ENCODE peak calls at places on chromosomes 4 and X, in seven cellular contexts. F is dorsolateral prefrontal cortex, E is gastrocnemius medialis, B is uterus, H is cardiac muscle cell, R is PC-9, N is astrocyte. V is an unnamed sample.

GRCh38 chr4:4575284-4576211 is 33.7 kb upstream of the STX18 start:
- DNase-seq in F (peak), E (peak), B (peak), H (peak), R (peak), N (peak), V (peak)

GRCh38 chr4:86919824-86920223 is 15.0 kb upstream of the AFF1 start:
- DNase-seq in F (no peak), E (no peak), B (no peak), H (no peak), R (no peak), N (no peak), V (no peak)

GRCh38 chr4:101660607-101661006 is 129.9 kb upstream of the BANK1 start:
- DNase-seq in F (no peak), E (no peak), B (no peak), H (no peak), R (no peak), N (no peak), V (no peak)

GRCh38 chr4:99264927-99265326 is 25.9 kb downstream of the ADH1A start:
- DNase-seq in F (no peak), E (no peak), B (no peak), H (no peak), R (no peak), N (no peak), V (no peak)

GRCh38 chr4:4432341-4433125 is 45.6 kb downstream of the NSG1 start:
- DNase-seq in F (no peak), E (no peak), B (no peak), H (no peak), R (no peak), N (no peak), V (no peak)

GRCh38 chr4:128286474-128287158 is 997 bp downstream of the PGRMC2 start:
- DNase-seq in F (no peak), E (no peak), B (no peak), H (peak), R (peak), N (peak), V (peak)

GRCh38 chrX:77788050-77788449 is 2.0 kb upstream of the ATRX start:
- DNase-seq in F (no peak), E (no peak), B (no peak), H (no peak), R (no peak), N (no peak), V (no peak)

GRCh38 chr4:184157322-184157721 is 60.4 kb downstream of the ENPP6 start:
- DNase-seq in F (no peak), E (no peak), B (no peak), H (no peak), R (no peak), N (no peak), V (no peak)

GRCh38 chr4:69860521-69861298 is 765 bp upstream of the SULT1E1 start:
- DNase-seq in F (no peak), E (no peak), B (no peak), H (no peak), R (no peak), N (no peak), V (peak)

GRCh38 chr4:54036184-54036583 is 28.2 kb downstream of the CHIC2 start:
- DNase-seq in F (no peak), E (no peak), B (no peak), H (no peak), R (no peak), N (no peak), V (no peak)

DNA sequence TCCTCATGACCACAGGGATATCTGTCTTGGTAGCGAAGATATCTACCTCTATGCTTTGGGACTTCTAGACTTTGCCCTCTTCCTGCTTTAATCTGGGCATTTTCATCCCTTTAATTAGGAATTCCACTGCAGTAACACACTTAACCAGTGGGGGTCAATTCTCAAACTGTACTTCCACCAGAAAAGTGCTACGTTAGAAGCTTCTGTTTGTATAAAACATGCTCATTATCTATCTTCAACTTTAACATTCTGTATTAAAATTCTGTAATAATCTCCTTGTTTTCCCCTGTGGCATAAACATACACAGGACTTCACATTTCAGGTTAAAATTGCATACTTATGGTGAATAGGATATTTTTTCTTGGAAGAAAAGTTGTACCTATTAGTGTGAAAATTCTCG is 105.6 kb downstream of the AMMECR1 start:
- DNase-seq in F (no peak), E (no peak), B (no peak), H (no peak), R (no peak), N (no peak), V (no peak)
- TF ChIP-seq CTCF in F (no peak), E (no peak), B (no peak), H (peak), R (peak), N (peak), V (peak)

GRCh38 chrX:120556251-120556650 is 4.5 kb downstream of the CUL4B start:
- DNase-seq in F (no peak), E (no peak), B (no peak), H (no peak), R (peak), N (no peak), V (no peak)
- H3K27ac ChIP-seq in F (no peak), E (no peak), B (no peak), H (no peak), R (peak), N (no peak), V (no peak)

DNA sequence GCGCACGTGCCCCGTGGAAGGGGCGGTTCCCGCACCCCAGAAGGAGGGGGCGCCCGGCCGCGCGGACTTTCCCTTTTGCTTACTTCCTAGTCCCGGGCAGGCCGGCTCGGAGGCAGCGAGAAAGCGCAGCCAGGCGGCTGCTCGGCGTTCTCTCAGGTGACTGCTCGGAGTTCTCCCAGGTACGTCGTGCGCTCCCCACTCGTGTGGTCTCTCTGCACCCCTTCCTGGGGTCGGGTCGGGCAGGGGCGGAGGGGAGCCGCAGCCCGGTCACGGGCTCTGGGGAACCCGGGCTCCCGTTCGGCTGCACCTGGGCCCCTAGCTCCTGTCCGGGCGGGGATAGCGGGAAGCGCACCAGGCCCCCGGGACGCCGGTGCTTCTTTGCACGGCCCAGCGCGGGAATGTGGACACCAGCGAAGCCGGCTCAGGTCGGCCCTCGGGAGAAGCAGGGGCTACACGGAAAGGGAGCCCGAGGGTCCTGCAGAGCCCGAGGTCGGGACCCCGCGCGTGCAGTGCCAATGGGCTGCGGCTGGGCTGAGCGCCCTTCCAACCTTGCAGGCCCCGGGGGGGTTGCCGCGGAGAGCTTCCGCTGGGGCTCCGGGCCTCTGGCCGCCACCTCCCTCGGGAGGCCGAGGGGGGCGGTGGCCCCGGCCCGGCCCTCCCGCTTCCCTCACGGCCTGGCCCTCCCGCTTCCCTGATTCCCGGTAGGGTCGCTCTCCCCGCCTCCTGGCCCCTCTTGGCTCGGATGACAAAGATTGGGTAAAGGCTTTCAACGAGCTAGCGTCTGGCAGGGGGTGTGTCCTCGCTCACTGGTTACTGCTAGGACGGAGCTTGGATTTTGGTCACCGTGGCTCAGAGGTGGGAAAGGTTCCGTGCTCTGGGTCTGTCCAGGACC is at the start of gene TLR2:
- DNase-seq in F (peak), E (peak), B (peak), H (peak), R (no peak), N (no peak), V (peak)
- TF ChIP-seq CTCF in F (no peak), E (no peak), B (no peak), H (no peak), R (no peak), N (no peak), V (no peak)

GRCh38 chrX:6226646-6227444 is 1.8 kb downstream of the NLGN4X start:
- DNase-seq in F (peak), E (no peak), B (no peak), H (peak), R (no peak), N (no peak), V (no peak)
- H3K27ac ChIP-seq in F (peak), E (no peak), B (no peak), H (no peak), R (no peak), N (no peak), V (no peak)

GRCh38 chr4:186104895-186105720 is 604 bp downstream of the FAM149A start:
- DNase-seq in F (no peak), E (no peak), B (peak), H (peak), R (no peak), N (no peak), V (peak)
- TF ChIP-seq CTCF in F (no peak), E (no peak), B (no peak), H (peak), R (no peak), N (no peak), V (no peak)

GRCh38 chr4:7358100-7358735 is 76.5 kb downstream of the PSAPL1 start:
- DNase-seq in F (peak), E (peak), B (peak), H (no peak), R (peak), N (peak), V (peak)

GRCh38 chr4:7360802-7361201 is 73.9 kb downstream of the PSAPL1 start:
- DNase-seq in F (no peak), E (no peak), B (no peak), H (no peak), R (no peak), N (no peak), V (no peak)

GRCh38 chr4:7361256-7361655 is 73.5 kb downstream of the PSAPL1 start:
- DNase-seq in F (peak), E (no peak), B (peak), H (peak), R (no peak), N (no peak), V (no peak)

GRCh38 chr4:7357296-7357680 is 77.4 kb downstream of the PSAPL1 start:
- DNase-seq in F (no peak), E (no peak), B (no peak), H (no peak), R (no peak), N (no peak), V (no peak)

DNA sequence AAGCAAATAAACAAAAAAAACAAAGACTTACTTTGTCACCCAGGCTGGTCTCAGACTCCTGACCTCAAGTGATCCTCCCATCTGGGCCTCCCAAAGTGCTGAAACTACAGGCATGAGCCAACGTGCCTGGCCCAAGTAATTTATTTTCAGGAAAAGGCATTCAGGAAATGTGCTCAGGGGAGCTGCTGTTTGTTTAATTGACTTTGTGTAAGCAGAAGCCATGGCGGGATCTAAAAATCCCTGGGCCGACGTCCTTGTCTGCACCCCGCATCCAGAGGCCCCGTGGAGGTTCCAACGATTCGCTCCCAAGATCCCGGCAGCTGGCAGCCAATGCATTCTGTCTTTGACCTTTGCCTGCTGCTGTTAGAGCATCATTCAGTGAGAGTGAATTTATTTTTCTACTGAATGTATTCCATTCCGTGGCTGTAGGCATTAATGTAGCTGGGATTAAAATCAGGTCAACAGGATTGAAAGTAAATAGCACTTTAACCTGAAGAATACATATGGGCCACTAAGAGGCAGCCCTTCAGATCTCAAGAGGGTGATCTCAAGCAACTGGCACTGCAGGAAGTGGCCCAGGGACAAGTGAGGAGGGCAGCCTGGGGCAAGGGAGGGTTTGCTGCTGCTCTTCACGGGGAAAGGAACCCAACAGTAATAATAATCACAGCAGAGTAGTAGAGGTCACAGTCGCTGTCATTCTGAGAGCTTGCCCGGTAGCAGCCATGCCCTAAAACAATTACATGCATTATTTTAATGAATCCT is 75.2 kb downstream of the PSAPL1 start:
- DNase-seq in F (no peak), E (no peak), B (no peak), H (peak), R (no peak), N (no peak), V (no peak)
- H3K27ac ChIP-seq in F (no peak), E (no peak), B (no peak), H (no peak), R (no peak), N (no peak), V (peak)

GRCh38 chr4:6402566-6403399 is 69.6 kb downstream of the PPP2R2C start:
- DNase-seq in F (no peak), E (no peak), B (no peak), H (no peak), R (no peak), N (no peak), V (no peak)
- TF ChIP-seq CTCF in F (no peak), E (no peak), B (no peak), H (no peak), R (peak), N (no peak), V (no peak)

GRCh38 chr4:140243345-140243753 is 89.4 kb upstream of the MAML3 start:
- DNase-seq in F (no peak), E (no peak), B (peak), H (peak), R (no peak), N (no peak), V (no peak)
- H3K27ac ChIP-seq in F (no peak), E (no peak), B (peak), H (peak), R (no peak), N (no peak), V (no peak)

DNA sequence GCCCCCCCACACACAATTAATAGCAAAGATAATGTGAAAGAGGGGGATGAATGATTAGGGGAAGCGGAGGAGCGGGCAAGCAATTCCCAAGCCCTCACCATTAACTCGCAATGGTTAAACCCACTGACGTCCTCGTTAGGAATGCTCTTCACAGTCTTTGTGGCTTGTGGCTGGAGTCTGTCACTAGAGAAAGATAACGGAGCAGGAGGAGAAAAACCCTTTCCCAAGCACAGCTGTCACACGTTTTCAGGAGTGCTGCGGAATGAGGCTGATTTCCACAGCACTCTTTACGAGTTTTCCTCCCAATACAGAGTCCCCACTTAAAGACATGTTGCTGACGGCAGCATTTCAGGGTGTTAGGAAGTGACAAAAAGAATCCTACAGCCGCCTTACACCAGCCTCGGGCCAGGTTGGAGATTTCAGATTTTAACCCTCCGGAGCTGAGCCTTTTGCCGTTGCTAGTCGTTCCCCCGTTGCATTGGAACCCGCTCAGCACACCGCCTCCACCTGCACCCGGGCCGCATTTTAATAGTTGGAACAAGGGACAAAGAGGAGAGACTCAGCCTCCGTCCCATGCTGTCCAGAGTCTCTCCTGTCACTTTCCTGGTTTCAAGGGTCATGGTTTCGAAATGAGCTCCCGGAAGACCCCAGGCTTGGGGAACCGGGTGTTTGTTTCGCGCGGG is 92.2 kb downstream of the GEMIN8 start:
- DNase-seq in F (no peak), E (no peak), B (no peak), H (peak), R (no peak), N (peak), V (peak)
- TF ChIP-seq CTCF in F (no peak), E (no peak), B (no peak), H (no peak), R (no peak), N (no peak), V (no peak)

GRCh38 chrX:2150722-2151121 is 350.1 kb downstream of the DHRSX start:
- DNase-seq in F (peak), E (no peak), B (no peak), H (no peak), R (no peak), N (no peak), V (no peak)

GRCh38 chrX:2147928-2148327 is 352.8 kb downstream of the DHRSX start:
- DNase-seq in F (no peak), E (no peak), B (no peak), H (no peak), R (no peak), N (no peak), V (no peak)

GRCh38 chrX:2145672-2146412 is 354.9 kb downstream of the DHRSX start:
- DNase-seq in F (no peak), E (no peak), B (no peak), H (no peak), R (no peak), N (no peak), V (no peak)
- H3K27ac ChIP-seq in F (no peak), E (no peak), B (no peak), H (no peak), R (no peak), N (no peak), V (no peak)